ENCODE peak calls at places on chromosomes 6 and 20, in nine cellular contexts. L is body of pancreas, M is NB4, Q is thyroid gland, E is endothelial cell of umbilical vein, J is heart left ventricle, P is uterus, I is Peyer's patch, G is GM12878. V is an unnamed sample.

GRCh38 chr6:4957521-4958231 is 46.2 kb downstream of the RPP40 start:
- DNase-seq in L (no peak), M (peak), Q (no peak), E (peak), J (no peak), P (no peak), I (no peak), G (no peak), V (no peak)

GRCh38 chr6:79694156-79694555 is 63.0 kb downstream of the SH3BGRL2 start:
- DNase-seq in L (no peak), M (no peak), Q (no peak), E (no peak), J (no peak), P (no peak), I (no peak), G (no peak), V (no peak)

GRCh38 chr20:61178431-61179080 is 73.5 kb upstream of the CDH4 start:
- DNase-seq in L (no peak), M (no peak), Q (no peak), E (no peak), J (no peak), P (no peak), I (no peak), G (no peak), V (no peak)

GRCh38 chr6:112349915-112350314 is 2.8 kb downstream of the RFPL4B start:
- DNase-seq in L (no peak), M (no peak), Q (no peak), E (no peak), J (no peak), P (peak), I (no peak), G (no peak), V (no peak)

GRCh38 chr20:48862279-48862678 is 34.5 kb upstream of the PREX1 start:
- DNase-seq in L (no peak), M (no peak), Q (no peak), E (no peak), J (no peak), P (no peak), I (no peak), G (no peak), V (no peak)

GRCh38 chr6:36123270-36124139 is 6.8 kb upstream of the MAPK13 start:
- DNase-seq in L (peak), M (peak), Q (peak), E (peak), J (peak), P (peak), I (peak), G (no peak), V (peak)

GRCh38 chr6:658244-658643 is 1.3 kb upstream of the HUS1B start:
- DNase-seq in L (no peak), M (no peak), Q (no peak), E (no peak), J (no peak), P (no peak), I (no peak), G (no peak), V (no peak)

GRCh38 chr20:21235713-21236445 is 67.3 kb upstream of the XRN2 start:
- DNase-seq in L (peak), M (peak), Q (peak), E (peak), J (peak), P (peak), I (peak), G (no peak), V (peak)

GRCh38 chr20:24425523-24425922 is 43.9 kb upstream of the SYNDIG1 start:
- DNase-seq in L (no peak), M (no peak), Q (no peak), E (no peak), J (no peak), P (no peak), I (no peak), G (no peak), V (no peak)

GRCh38 chr6:166910601-166911000 is 45.7 kb downstream of the RNASET2 start:
- DNase-seq in L (no peak), M (no peak), Q (no peak), E (no peak), J (no peak), P (no peak), I (no peak), G (no peak), V (no peak)

GRCh38 chr6:163001341-163001740 is 273.6 kb downstream of the PACRG start:
- DNase-seq in L (no peak), M (no peak), Q (no peak), E (no peak), J (no peak), P (no peak), I (no peak), G (peak), V (no peak)

GRCh38 chr20:51027396-51027795 is 4.5 kb upstream of the KCNG1 start:
- DNase-seq in L (no peak), M (no peak), Q (no peak), E (no peak), J (no peak), P (no peak), I (no peak), G (no peak), V (no peak)

GRCh38 chr6:38803129-38803528 is 88.0 kb downstream of the DNAH8 start:
- DNase-seq in L (no peak), M (no peak), Q (no peak), E (no peak), J (no peak), P (no peak), I (no peak), G (no peak), V (no peak)

GRCh38 chr6:88165877-88166492 is at the start of gene CNR1:
- DNase-seq in L (peak), M (no peak), Q (peak), E (peak), J (peak), P (peak), I (peak), G (no peak), V (peak)

GRCh38 chr6:111981441-111981840 is 72.5 kb upstream of the CCN6 start:
- DNase-seq in L (no peak), M (no peak), Q (no peak), E (no peak), J (no peak), P (no peak), I (no peak), G (no peak), V (no peak)

GRCh38 chr20:53706511-53707031 is 112.9 kb upstream of the ZNF217 start:
- DNase-seq in L (no peak), M (peak), Q (no peak), E (no peak), J (no peak), P (no peak), I (no peak), G (peak), V (no peak)

GRCh38 chr20:56689318-56689717 is 60.2 kb downstream of the TFAP2C start:
- DNase-seq in L (peak), M (no peak), Q (no peak), E (no peak), J (no peak), P (no peak), I (no peak), G (no peak), V (no peak)

GRCh38 chr20:33721391-33722140 is 1.5 kb upstream of the PXMP4 start:
- DNase-seq in L (no peak), M (no peak), Q (peak), E (no peak), J (no peak), P (no peak), I (no peak), G (no peak), V (no peak)

GRCh38 chr6:152879681-152880080 is 103.2 kb downstream of the FBXO5 start:
- DNase-seq in L (no peak), M (no peak), Q (no peak), E (no peak), J (no peak), P (no peak), I (no peak), G (no peak), V (no peak)

GRCh38 chr6:13273931-13274706 is 54.2 kb downstream of the TBC1D7 start:
- DNase-seq in L (peak), M (peak), Q (no peak), E (no peak), J (peak), P (no peak), I (peak), G (peak), V (peak)

GRCh38 chr6:15464211-15464725 is 198.6 kb downstream of the DTNBP1 start:
- DNase-seq in L (peak), M (peak), Q (no peak), E (peak), J (no peak), P (no peak), I (peak), G (no peak), V (peak)

GRCh38 chr20:7924692-7925091 is 15.6 kb downstream of the HAO1 start:
- DNase-seq in L (no peak), M (peak), Q (no peak), E (peak), J (no peak), P (no peak), I (no peak), G (no peak), V (no peak)

GRCh38 chr6:139028242-139028657 is 295 bp upstream of the ABRACL start:
- DNase-seq in L (peak), M (no peak), Q (no peak), E (no peak), J (no peak), P (no peak), I (peak), G (no peak), V (no peak)

GRCh38 chr6:33752139-33753015 is 5.7 kb upstream of the IP6K3 start:
- DNase-seq in L (peak), M (peak), Q (peak), E (no peak), J (no peak), P (no peak), I (no peak), G (no peak), V (peak)

GRCh38 chr6:137341721-137342195 is 122.6 kb upstream of the IFNGR1 start:
- DNase-seq in L (peak), M (peak), Q (peak), E (no peak), J (peak), P (no peak), I (no peak), G (no peak), V (peak)

GRCh38 chr6:80403365-80403764 is 296.9 kb downstream of the BCKDHB start:
- DNase-seq in L (no peak), M (no peak), Q (no peak), E (no peak), J (no peak), P (no peak), I (no peak), G (no peak), V (no peak)

GRCh38 chr6:28922841-28923317 is 906 bp downstream of the TRIM27 start:
- DNase-seq in L (peak), M (peak), Q (peak), E (peak), J (peak), P (peak), I (peak), G (no peak), V (peak)

GRCh38 chr6:45427632-45428031 is 49.9 kb upstream of the SUPT3H start:
- DNase-seq in L (no peak), M (no peak), Q (no peak), E (no peak), J (no peak), P (no peak), I (no peak), G (no peak), V (no peak)

GRCh38 chr20:49262444-49262843 is 15.4 kb downstream of the ZNFX1 start:
- DNase-seq in L (no peak), M (no peak), Q (no peak), E (no peak), J (no peak), P (no peak), I (no peak), G (no peak), V (no peak)

GRCh38 chr6:119929121-119929520 is 579.6 kb upstream of the MAN1A1 start:
- DNase-seq in L (no peak), M (no peak), Q (no peak), E (no peak), J (no peak), P (no peak), I (no peak), G (no peak), V (no peak)

GRCh38 chr20:40506567-40506966 is 182.5 kb downstream of the MAFB start:
- DNase-seq in L (peak), M (peak), Q (peak), E (peak), J (peak), P (peak), I (peak), G (no peak), V (peak)

GRCh38 chr6:120451508-120451907 is 882.8 kb downstream of the TBC1D32 start:
- DNase-seq in L (no peak), M (no peak), Q (no peak), E (no peak), J (no peak), P (no peak), I (no peak), G (no peak), V (no peak)

GRCh38 chr20:59938221-59938620 is 1.9 kb downstream of the PPP1R3D start:
- DNase-seq in L (no peak), M (no peak), Q (no peak), E (no peak), J (no peak), P (no peak), I (no peak), G (no peak), V (no peak)

GRCh38 chr6:160355001-160355400 is 6.8 kb downstream of the SLC22A3 start:
- DNase-seq in L (no peak), M (peak), Q (no peak), E (no peak), J (no peak), P (no peak), I (no peak), G (no peak), V (no peak)

GRCh38 chr20:57439432-57439831 is 48.2 kb downstream of the RBM38 start:
- DNase-seq in L (peak), M (no peak), Q (peak), E (no peak), J (peak), P (peak), I (no peak), G (no peak), V (peak)

GRCh38 chr6:12735786-12736185 is 19.2 kb downstream of the PHACTR1 start:
- DNase-seq in L (no peak), M (no peak), Q (no peak), E (no peak), J (no peak), P (no peak), I (no peak), G (no peak), V (no peak)

GRCh38 chr6:111461860-111462259 is 21.2 kb downstream of the REV3L start:
- DNase-seq in L (no peak), M (no peak), Q (no peak), E (no peak), J (no peak), P (no peak), I (no peak), G (no peak), V (no peak)

GRCh38 chr6:55774542-55775318 is 100.7 kb downstream of the BMP5 start:
- DNase-seq in L (no peak), M (no peak), Q (no peak), E (no peak), J (no peak), P (no peak), I (no peak), G (no peak), V (no peak)

DNA sequence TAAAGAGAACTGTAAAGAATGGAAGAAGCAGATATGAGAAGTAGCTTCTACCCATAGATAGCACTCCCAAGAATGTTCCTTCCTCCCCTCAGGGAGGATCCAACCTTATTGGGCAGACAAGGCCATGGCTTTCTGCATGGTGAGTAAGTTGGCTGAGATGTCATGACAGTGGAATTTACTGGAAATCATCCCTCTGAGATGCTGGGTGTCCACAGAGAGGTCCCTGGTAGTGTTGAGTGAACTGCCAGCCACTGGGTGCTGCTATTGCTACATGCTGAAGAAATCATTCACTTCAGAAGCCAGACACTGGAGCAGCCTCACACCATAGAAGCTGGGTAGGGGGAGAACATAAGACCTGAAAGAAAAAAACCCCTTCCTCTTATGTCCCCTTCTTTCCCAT is 46.4 kb upstream of the FERMT1 start:
- DNase-seq in L (no peak), M (peak), Q (no peak), E (no peak), J (no peak), P (no peak), I (no peak), G (no peak), V (no peak)
- TF ChIP-seq CTCF in L (no peak), M (peak), Q (no peak), E (peak), J (no peak), P (no peak), I (no peak), G (no peak), V (no peak)

GRCh38 chr6:98590957-98591356 is 243.4 kb upstream of the POU3F2 start:
- DNase-seq in L (no peak), M (no peak), Q (no peak), E (no peak), J (no peak), P (no peak), I (no peak), G (no peak), V (no peak)
- TF ChIP-seq POLR2A in L (no peak), M (no peak), Q (no peak), E (no peak), J (no peak), P (no peak), I (no peak), G (no peak), V (no peak)

GRCh38 chr6:155740781-155741399 is 285.3 kb upstream of the NOX3 start:
- DNase-seq in L (no peak), M (no peak), Q (no peak), E (no peak), J (no peak), P (no peak), I (no peak), G (no peak), V (no peak)

DNA sequence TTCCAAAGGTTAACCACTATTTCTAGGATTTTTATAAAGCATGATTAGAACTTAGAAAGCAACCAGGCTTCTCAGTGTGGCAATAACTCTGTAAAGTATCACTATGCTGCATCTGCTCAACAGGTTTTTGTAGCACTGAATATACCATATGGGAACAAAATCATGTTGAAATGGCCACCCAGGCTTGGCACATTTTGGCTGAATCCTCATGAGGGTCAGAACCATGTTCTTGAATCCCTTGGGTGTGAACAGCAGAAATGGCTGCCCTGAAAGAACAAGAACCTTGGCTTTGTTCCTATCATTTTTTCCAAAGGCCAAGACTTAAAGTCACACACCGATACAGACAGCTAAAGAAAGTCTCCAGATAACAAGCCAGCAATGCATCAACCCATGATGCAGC is 283.0 kb upstream of the NOX3 start:
- DNase-seq in L (no peak), M (no peak), Q (no peak), E (no peak), J (no peak), P (no peak), I (no peak), G (no peak), V (no peak)
- H3K4me3 ChIP-seq in L (no peak), M (no peak), Q (no peak), E (no peak), J (no peak), P (no peak), I (no peak), G (no peak), V (no peak)

DNA sequence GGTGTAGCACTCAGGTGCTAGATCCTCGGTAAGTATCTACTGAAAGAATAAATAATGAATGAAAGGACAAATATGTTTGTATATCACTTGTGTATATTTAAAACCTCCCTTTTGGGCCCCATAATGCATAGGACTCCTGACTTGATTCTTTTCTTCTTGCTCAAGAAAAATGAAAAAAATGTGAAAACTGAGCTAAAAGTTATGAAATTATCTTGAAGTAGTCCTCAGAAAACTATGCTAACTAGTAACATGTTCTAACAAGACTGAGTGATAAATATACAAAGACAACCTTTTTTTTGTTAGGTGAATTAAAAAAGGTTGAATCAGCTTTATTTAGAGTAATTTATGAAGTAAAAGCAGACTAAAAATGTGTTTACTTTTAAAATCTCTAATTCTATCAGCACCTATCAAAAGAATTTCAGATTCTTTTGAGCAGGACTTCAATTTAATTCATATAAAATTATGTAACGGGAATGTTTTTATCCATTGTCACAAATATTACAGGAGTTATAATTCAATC is 247.8 kb upstream of the JAG1 start:
- DNase-seq in L (no peak), M (no peak), Q (no peak), E (no peak), J (no peak), P (no peak), I (no peak), G (no peak), V (no peak)
- TF ChIP-seq CTCF in L (no peak), M (no peak), Q (no peak), E (no peak), J (no peak), P (no peak), I (no peak), G (no peak), V (no peak)

V was measured in stomach.